ENCODE peak calls at places on chromosome 19, in ten cellular contexts. One of them, this sample, is unnamed.

GRCh38 chr19:45691516-45692186 is at the start of gene SNRPD2:
- DNase-seq in NCI-H2081: peak
- DNase-seq in tibial nerve: peak
- DNase-seq in fibroblast of mammary gland: peak
- DNase-seq in stimulated activated CD4-positive, alpha-beta T cell treated with anti-CD3 and anti-CD28 coated beads, Interleukin-2, amount 100 ng/mL, for 48 hours: peak
- DNase-seq in PC-9: peak
- DNase-seq in tibial artery: peak
- DNase-seq in aorta: peak
- DNase-seq in activated naive CD4-positive, alpha-beta T cell treated with anti-CD3 and anti-CD28 coated beads for 36 hours: peak
- DNase-seq in cardiac muscle cell: peak
- DNase-seq in this sample: peak

GRCh38 chr19:18975011-18975410 is 34.0 kb upstream of the HOMER3 start:
- DNase-seq in NCI-H2081: no peak
- DNase-seq in tibial nerve: no peak
- DNase-seq in fibroblast of mammary gland: peak
- DNase-seq in stimulated activated CD4-positive, alpha-beta T cell treated with anti-CD3 and anti-CD28 coated beads, Interleukin-2, amount 100 ng/mL, for 48 hours: no peak
- DNase-seq in PC-9: no peak
- DNase-seq in tibial artery: no peak
- DNase-seq in aorta: no peak
- DNase-seq in activated naive CD4-positive, alpha-beta T cell treated with anti-CD3 and anti-CD28 coated beads for 36 hours: no peak
- DNase-seq in cardiac muscle cell: no peak
- DNase-seq in this sample: peak

GRCh38 chr19:40150170-40150569 is 41.1 kb upstream of the MAP3K10 start:
- DNase-seq in NCI-H2081: no peak
- DNase-seq in tibial nerve: no peak
- DNase-seq in fibroblast of mammary gland: peak
- DNase-seq in stimulated activated CD4-positive, alpha-beta T cell treated with anti-CD3 and anti-CD28 coated beads, Interleukin-2, amount 100 ng/mL, for 48 hours: no peak
- DNase-seq in PC-9: no peak
- DNase-seq in tibial artery: peak
- DNase-seq in aorta: no peak
- DNase-seq in activated naive CD4-positive, alpha-beta T cell treated with anti-CD3 and anti-CD28 coated beads for 36 hours: no peak
- DNase-seq in cardiac muscle cell: no peak
- DNase-seq in this sample: no peak

GRCh38 chr19:42132030-42132628 is at the start of gene POU2F2:
- DNase-seq in NCI-H2081: no peak
- DNase-seq in tibial nerve: peak
- DNase-seq in fibroblast of mammary gland: no peak
- DNase-seq in stimulated activated CD4-positive, alpha-beta T cell treated with anti-CD3 and anti-CD28 coated beads, Interleukin-2, amount 100 ng/mL, for 48 hours: peak
- DNase-seq in PC-9: no peak
- DNase-seq in tibial artery: peak
- DNase-seq in aorta: peak
- DNase-seq in activated naive CD4-positive, alpha-beta T cell treated with anti-CD3 and anti-CD28 coated beads for 36 hours: peak
- DNase-seq in cardiac muscle cell: no peak
- DNase-seq in this sample: no peak

GRCh38 chr19:5498817-5499535 is 43.8 kb downstream of the ZNRF4 start:
- DNase-seq in NCI-H2081: peak
- DNase-seq in tibial nerve: no peak
- DNase-seq in fibroblast of mammary gland: no peak
- DNase-seq in stimulated activated CD4-positive, alpha-beta T cell treated with anti-CD3 and anti-CD28 coated beads, Interleukin-2, amount 100 ng/mL, for 48 hours: no peak
- DNase-seq in PC-9: no peak
- DNase-seq in tibial artery: no peak
- DNase-seq in aorta: no peak
- DNase-seq in activated naive CD4-positive, alpha-beta T cell treated with anti-CD3 and anti-CD28 coated beads for 36 hours: no peak
- DNase-seq in cardiac muscle cell: peak
- DNase-seq in this sample: no peak

GRCh38 chr19:342801-343421 is 1.7 kb downstream of the MIER2 start:
- DNase-seq in NCI-H2081: no peak
- DNase-seq in tibial nerve: peak
- DNase-seq in fibroblast of mammary gland: peak
- DNase-seq in stimulated activated CD4-positive, alpha-beta T cell treated with anti-CD3 and anti-CD28 coated beads, Interleukin-2, amount 100 ng/mL, for 48 hours: no peak
- DNase-seq in PC-9: peak
- DNase-seq in tibial artery: peak
- DNase-seq in aorta: peak
- DNase-seq in activated naive CD4-positive, alpha-beta T cell treated with anti-CD3 and anti-CD28 coated beads for 36 hours: no peak
- DNase-seq in cardiac muscle cell: no peak
- DNase-seq in this sample: peak

GRCh38 chr19:16894080-16894479 is 5.3 kb downstream of the F2RL3 start:
- DNase-seq in NCI-H2081: no peak
- DNase-seq in tibial nerve: no peak
- DNase-seq in fibroblast of mammary gland: no peak
- DNase-seq in stimulated activated CD4-positive, alpha-beta T cell treated with anti-CD3 and anti-CD28 coated beads, Interleukin-2, amount 100 ng/mL, for 48 hours: no peak
- DNase-seq in PC-9: no peak
- DNase-seq in tibial artery: no peak
- DNase-seq in aorta: no peak
- DNase-seq in activated naive CD4-positive, alpha-beta T cell treated with anti-CD3 and anti-CD28 coated beads for 36 hours: no peak
- DNase-seq in cardiac muscle cell: no peak
- DNase-seq in this sample: no peak

GRCh38 chr19:47601180-47601904 is 7.6 kb upstream of the BICRA start:
- DNase-seq in NCI-H2081: no peak
- DNase-seq in tibial nerve: no peak
- DNase-seq in fibroblast of mammary gland: no peak
- DNase-seq in stimulated activated CD4-positive, alpha-beta T cell treated with anti-CD3 and anti-CD28 coated beads, Interleukin-2, amount 100 ng/mL, for 48 hours: no peak
- DNase-seq in PC-9: peak
- DNase-seq in tibial artery: no peak
- DNase-seq in aorta: no peak
- DNase-seq in activated naive CD4-positive, alpha-beta T cell treated with anti-CD3 and anti-CD28 coated beads for 36 hours: peak
- DNase-seq in cardiac muscle cell: no peak
- DNase-seq in this sample: no peak

GRCh38 chr19:45769821-45770191 is 754 bp upstream of the SIX5 start:
- DNase-seq in NCI-H2081: no peak
- DNase-seq in tibial nerve: peak
- DNase-seq in fibroblast of mammary gland: peak
- DNase-seq in stimulated activated CD4-positive, alpha-beta T cell treated with anti-CD3 and anti-CD28 coated beads, Interleukin-2, amount 100 ng/mL, for 48 hours: no peak
- DNase-seq in PC-9: no peak
- DNase-seq in tibial artery: peak
- DNase-seq in aorta: peak
- DNase-seq in activated naive CD4-positive, alpha-beta T cell treated with anti-CD3 and anti-CD28 coated beads for 36 hours: no peak
- DNase-seq in cardiac muscle cell: no peak
- DNase-seq in this sample: peak

GRCh38 chr19:35904312-35905068 is 2.2 kb downstream of the HCST start:
- DNase-seq in NCI-H2081: no peak
- DNase-seq in tibial nerve: peak
- DNase-seq in fibroblast of mammary gland: no peak
- DNase-seq in stimulated activated CD4-positive, alpha-beta T cell treated with anti-CD3 and anti-CD28 coated beads, Interleukin-2, amount 100 ng/mL, for 48 hours: no peak
- DNase-seq in PC-9: no peak
- DNase-seq in tibial artery: no peak
- DNase-seq in aorta: no peak
- DNase-seq in activated naive CD4-positive, alpha-beta T cell treated with anti-CD3 and anti-CD28 coated beads for 36 hours: no peak
- DNase-seq in cardiac muscle cell: no peak
- DNase-seq in this sample: no peak

GRCh38 chr19:7650148-7650547 is 13.2 kb downstream of the STXBP2 start:
- DNase-seq in NCI-H2081: no peak
- DNase-seq in tibial nerve: no peak
- DNase-seq in fibroblast of mammary gland: no peak
- DNase-seq in stimulated activated CD4-positive, alpha-beta T cell treated with anti-CD3 and anti-CD28 coated beads, Interleukin-2, amount 100 ng/mL, for 48 hours: no peak
- DNase-seq in PC-9: no peak
- DNase-seq in tibial artery: no peak
- DNase-seq in aorta: no peak
- DNase-seq in activated naive CD4-positive, alpha-beta T cell treated with anti-CD3 and anti-CD28 coated beads for 36 hours: no peak
- DNase-seq in cardiac muscle cell: no peak
- DNase-seq in this sample: no peak

GRCh38 chr19:41288898-41289505 is 21.0 kb upstream of the CCDC97 start:
- DNase-seq in NCI-H2081: no peak
- DNase-seq in tibial nerve: no peak
- DNase-seq in fibroblast of mammary gland: no peak
- DNase-seq in stimulated activated CD4-positive, alpha-beta T cell treated with anti-CD3 and anti-CD28 coated beads, Interleukin-2, amount 100 ng/mL, for 48 hours: no peak
- DNase-seq in PC-9: no peak
- DNase-seq in tibial artery: no peak
- DNase-seq in aorta: no peak
- DNase-seq in activated naive CD4-positive, alpha-beta T cell treated with anti-CD3 and anti-CD28 coated beads for 36 hours: no peak
- DNase-seq in cardiac muscle cell: no peak
- DNase-seq in this sample: no peak

GRCh38 chr19:371501-372160 is 27.0 kb upstream of the MIER2 start:
- DNase-seq in NCI-H2081: peak
- DNase-seq in tibial nerve: no peak
- DNase-seq in fibroblast of mammary gland: no peak
- DNase-seq in stimulated activated CD4-positive, alpha-beta T cell treated with anti-CD3 and anti-CD28 coated beads, Interleukin-2, amount 100 ng/mL, for 48 hours: no peak
- DNase-seq in PC-9: no peak
- DNase-seq in tibial artery: no peak
- DNase-seq in aorta: peak
- DNase-seq in activated naive CD4-positive, alpha-beta T cell treated with anti-CD3 and anti-CD28 coated beads for 36 hours: no peak
- DNase-seq in cardiac muscle cell: no peak
- DNase-seq in this sample: no peak

GRCh38 chr19:1177322-1178114 is 3.5 kb upstream of the SBNO2 start:
- DNase-seq in NCI-H2081: no peak
- DNase-seq in tibial nerve: no peak
- DNase-seq in fibroblast of mammary gland: peak
- DNase-seq in stimulated activated CD4-positive, alpha-beta T cell treated with anti-CD3 and anti-CD28 coated beads, Interleukin-2, amount 100 ng/mL, for 48 hours: no peak
- DNase-seq in PC-9: peak
- DNase-seq in tibial artery: peak
- DNase-seq in aorta: peak
- DNase-seq in activated naive CD4-positive, alpha-beta T cell treated with anti-CD3 and anti-CD28 coated beads for 36 hours: no peak
- DNase-seq in cardiac muscle cell: no peak
- DNase-seq in this sample: peak

GRCh38 chr19:13819242-13819641 is 24.0 kb downstream of the ZSWIM4 start:
- DNase-seq in NCI-H2081: no peak
- DNase-seq in tibial nerve: no peak
- DNase-seq in fibroblast of mammary gland: no peak
- DNase-seq in stimulated activated CD4-positive, alpha-beta T cell treated with anti-CD3 and anti-CD28 coated beads, Interleukin-2, amount 100 ng/mL, for 48 hours: no peak
- DNase-seq in PC-9: no peak
- DNase-seq in tibial artery: no peak
- DNase-seq in aorta: no peak
- DNase-seq in activated naive CD4-positive, alpha-beta T cell treated with anti-CD3 and anti-CD28 coated beads for 36 hours: no peak
- DNase-seq in cardiac muscle cell: no peak
- DNase-seq in this sample: no peak

GRCh38 chr19:5727453-5728050 is 7.1 kb downstream of the CATSPERD start:
- DNase-seq in NCI-H2081: no peak
- DNase-seq in tibial nerve: no peak
- DNase-seq in fibroblast of mammary gland: no peak
- DNase-seq in stimulated activated CD4-positive, alpha-beta T cell treated with anti-CD3 and anti-CD28 coated beads, Interleukin-2, amount 100 ng/mL, for 48 hours: no peak
- DNase-seq in PC-9: no peak
- DNase-seq in tibial artery: no peak
- DNase-seq in aorta: no peak
- DNase-seq in activated naive CD4-positive, alpha-beta T cell treated with anti-CD3 and anti-CD28 coated beads for 36 hours: no peak
- DNase-seq in cardiac muscle cell: no peak
- DNase-seq in this sample: no peak

GRCh38 chr19:20558011-20558410 is 7.6 kb downstream of the ZNF737 start:
- DNase-seq in NCI-H2081: no peak
- DNase-seq in tibial nerve: no peak
- DNase-seq in fibroblast of mammary gland: no peak
- DNase-seq in stimulated activated CD4-positive, alpha-beta T cell treated with anti-CD3 and anti-CD28 coated beads, Interleukin-2, amount 100 ng/mL, for 48 hours: no peak
- DNase-seq in PC-9: no peak
- DNase-seq in tibial artery: no peak
- DNase-seq in aorta: no peak
- DNase-seq in activated naive CD4-positive, alpha-beta T cell treated with anti-CD3 and anti-CD28 coated beads for 36 hours: peak
- DNase-seq in cardiac muscle cell: no peak
- DNase-seq in this sample: no peak

GRCh38 chr19:49387936-49388372 is at the start of gene KASH5:
- DNase-seq in NCI-H2081: peak
- DNase-seq in tibial nerve: peak
- DNase-seq in fibroblast of mammary gland: peak
- DNase-seq in stimulated activated CD4-positive, alpha-beta T cell treated with anti-CD3 and anti-CD28 coated beads, Interleukin-2, amount 100 ng/mL, for 48 hours: peak
- DNase-seq in PC-9: peak
- DNase-seq in tibial artery: peak
- DNase-seq in aorta: peak
- DNase-seq in activated naive CD4-positive, alpha-beta T cell treated with anti-CD3 and anti-CD28 coated beads for 36 hours: peak
- DNase-seq in cardiac muscle cell: no peak
- DNase-seq in this sample: no peak

GRCh38 chr19:30666301-30666803 is 294.2 kb downstream of the ZNF536 start:
- DNase-seq in NCI-H2081: no peak
- DNase-seq in tibial nerve: peak
- DNase-seq in fibroblast of mammary gland: peak
- DNase-seq in stimulated activated CD4-positive, alpha-beta T cell treated with anti-CD3 and anti-CD28 coated beads, Interleukin-2, amount 100 ng/mL, for 48 hours: peak
- DNase-seq in PC-9: no peak
- DNase-seq in tibial artery: no peak
- DNase-seq in aorta: no peak
- DNase-seq in activated naive CD4-positive, alpha-beta T cell treated with anti-CD3 and anti-CD28 coated beads for 36 hours: peak
- DNase-seq in cardiac muscle cell: peak
- DNase-seq in this sample: no peak

This sample was measured in foreskin keratinocyte.